ENCODE peak calls at places on chromosomes 2 and 18, in four cellular contexts. S is GM12878, K is A549, I is SK-N-SH. G is an unnamed sample.

GRCh38 chr2:40372586-40372985 is 79.3 kb downstream of the SLC8A1 start:
- DNase-seq in S (no peak), K (no peak), I (no peak), G (no peak)

GRCh38 chr2:109720379-109721116 is 73.6 kb upstream of the RGPD5 start:
- DNase-seq in S (no peak), K (no peak), I (no peak), G (no peak)

GRCh38 chr2:240922982-240923537 is 16.9 kb downstream of the CROCC2 start:
- DNase-seq in S (no peak), K (no peak), I (peak; percentile 39), G (no peak)

GRCh38 chr2:162252147-162252546 is 8.9 kb upstream of the FAP start:
- DNase-seq in S (no peak), K (no peak), I (no peak), G (no peak)

GRCh38 chr2:55111570-55112228 is 61.4 kb upstream of the RTN4 start:
- DNase-seq in S (no peak), K (peak; percentile 44), I (no peak), G (peak; percentile 68)

GRCh38 chr2:205683179-205683978 is 1.1 kb downstream of the NRP2 start:
- DNase-seq in S (no peak), K (no peak), I (no peak), G (no peak)

GRCh38 chr2:134669731-134670669 is 48.8 kb downstream of the TMEM163 start:
- DNase-seq in S (no peak), K (no peak), I (no peak), G (no peak)

GRCh38 chr2:55311444-55311870 is 42.4 kb upstream of the MTIF2 start:
- DNase-seq in S (peak; percentile 76), K (peak; percentile 25), I (no peak), G (no peak)

GRCh38 chr18:58606236-58606635 is 22.7 kb downstream of the ALPK2 start:
- DNase-seq in S (no peak), K (no peak), I (no peak), G (peak; percentile 39)

GRCh38 chr2:68977453-68977852 is 3.0 kb downstream of the GKN1 start:
- DNase-seq in S (no peak), K (no peak), I (no peak), G (no peak)

GRCh38 chr2:209368924-209369323 is 54.9 kb upstream of the MAP2 start:
- DNase-seq in S (peak; percentile 2), K (peak; percentile 39), I (no peak), G (peak; percentile 54)
- TF ChIP-seq PBX3 in S (no peak), K (no peak), I (peak; percentile 94), G (no peak)

GRCh38 chr2:224646242-224646846 is 61.2 kb upstream of the CUL3 start:
- DNase-seq in S (no peak), K (peak; percentile 8), I (peak; percentile 64), G (peak; percentile 25)
- TF ChIP-seq PBX3 in S (no peak), K (no peak), I (no peak), G (no peak)

DNA sequence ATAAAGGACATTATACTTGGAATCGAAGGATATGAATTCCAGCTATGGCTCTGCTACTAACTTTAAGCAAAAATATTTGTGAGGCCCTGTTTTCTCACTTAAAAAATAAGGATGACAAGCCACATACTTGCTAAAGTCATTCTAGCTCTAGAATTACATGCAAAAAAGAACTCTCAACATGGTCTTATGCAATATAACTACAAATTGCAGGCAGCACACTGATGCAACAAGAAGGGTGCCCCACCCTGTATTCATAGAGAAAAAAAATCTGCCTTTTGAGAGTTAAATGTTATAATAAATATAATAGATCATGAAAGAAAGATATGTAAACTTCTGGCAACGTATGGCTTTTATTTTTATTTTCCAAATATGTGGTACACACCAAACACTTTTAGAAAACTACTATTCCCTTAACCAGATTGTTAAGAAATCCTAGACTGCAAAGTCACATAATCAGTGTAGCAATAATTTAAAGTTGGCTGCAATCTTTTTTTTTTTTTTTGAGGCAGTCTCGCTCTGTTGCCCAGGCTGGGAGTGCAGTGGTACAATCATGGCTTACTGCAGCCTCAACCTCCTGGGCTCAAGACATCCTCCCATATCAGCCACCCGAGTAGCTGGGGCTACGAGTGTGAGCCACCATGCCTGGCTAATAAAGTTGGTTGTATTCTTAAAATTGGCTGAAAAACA is 40.2 kb upstream of the WDSUB1 start:
- DNase-seq in S (no peak), K (no peak), I (no peak), G (no peak)
- TF ChIP-seq PBX3 in S (no peak), K (no peak), I (no peak), G (no peak)

GRCh38 chr2:63514781-63515180 is 73.5 kb downstream of the WDPCP start:
- DNase-seq in S (no peak), K (no peak), I (no peak), G (no peak)
- TF ChIP-seq PBX3 in S (no peak), K (no peak), I (no peak), G (no peak)

GRCh38 chr2:26628561-26629345 is 12.4 kb downstream of the CIB4 start:
- DNase-seq in S (no peak), K (no peak), I (no peak), G (no peak)

GRCh38 chr2:26630235-26630634 is 10.9 kb downstream of the CIB4 start:
- DNase-seq in S (no peak), K (no peak), I (no peak), G (no peak)

GRCh38 chr2:26630669-26631360 is 10.4 kb downstream of the CIB4 start:
- DNase-seq in S (no peak), K (peak; percentile 64), I (no peak), G (peak; percentile 86)

GRCh38 chr2:26629751-26630150 is 11.4 kb downstream of the CIB4 start:
- DNase-seq in S (no peak), K (no peak), I (no peak), G (no peak)

DNA sequence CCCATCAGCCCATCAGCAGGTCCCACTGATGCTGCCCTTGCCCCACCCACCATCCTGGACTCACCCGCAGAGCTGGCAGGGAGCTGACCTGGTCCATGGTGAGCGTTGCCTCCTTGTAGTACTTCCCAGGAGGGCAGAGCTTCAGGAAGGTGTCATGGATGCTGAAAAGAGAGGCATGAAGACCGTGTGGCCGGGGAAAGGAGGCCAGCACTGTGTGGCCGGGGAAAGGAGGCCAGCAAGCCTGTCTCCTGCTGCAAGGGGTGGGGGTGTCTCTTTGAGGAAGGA is 11.9 kb downstream of the CIB4 start:
- DNase-seq in S (no peak), K (no peak), I (no peak), G (no peak)
- TF ChIP-seq PBX3 in S (no peak), K (no peak), I (no peak), G (no peak)

DNA sequence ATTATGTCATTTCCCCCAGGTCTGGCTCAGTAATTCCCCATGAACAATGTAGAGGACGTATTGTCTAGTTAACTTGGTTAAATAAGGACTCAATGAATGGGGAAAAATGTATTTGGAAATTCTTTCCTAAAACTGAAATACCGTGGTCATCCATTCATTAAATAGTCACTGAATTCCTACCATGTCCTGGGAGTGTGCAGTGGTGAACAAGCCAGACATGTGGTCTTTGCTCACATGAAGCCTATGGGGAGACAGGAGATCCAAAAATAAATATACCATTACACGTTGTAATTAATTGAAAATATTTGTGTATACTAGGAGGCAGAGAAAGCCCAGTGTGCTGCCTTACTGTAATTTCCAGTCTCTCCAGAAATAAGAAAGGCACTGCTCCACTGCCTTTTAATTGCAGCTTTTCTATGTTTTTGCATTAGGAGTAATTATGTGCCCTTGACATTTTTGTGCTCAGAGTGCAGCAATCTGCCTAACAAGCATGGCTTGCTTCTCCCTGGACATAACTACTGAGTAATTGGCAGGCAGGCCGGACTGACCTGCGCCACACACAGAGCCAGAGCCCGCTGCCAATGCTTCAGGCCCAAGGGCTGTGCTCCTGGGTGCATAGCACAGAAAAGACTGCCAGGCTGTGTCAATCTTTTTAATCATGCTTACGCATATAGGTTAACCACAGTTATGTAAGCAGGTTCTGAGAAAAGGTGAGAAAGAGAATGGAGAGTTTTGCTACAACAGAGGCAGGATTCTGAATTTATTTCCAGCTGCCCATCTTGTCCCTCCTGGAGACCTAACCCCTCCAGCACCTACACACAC is 22.2 kb upstream of the TTC39C start:
- DNase-seq in S (no peak), K (no peak), I (peak; percentile 50), G (no peak)
- TF ChIP-seq PBX3 in S (peak; percentile 48), K (no peak), I (no peak), G (no peak)

DNA sequence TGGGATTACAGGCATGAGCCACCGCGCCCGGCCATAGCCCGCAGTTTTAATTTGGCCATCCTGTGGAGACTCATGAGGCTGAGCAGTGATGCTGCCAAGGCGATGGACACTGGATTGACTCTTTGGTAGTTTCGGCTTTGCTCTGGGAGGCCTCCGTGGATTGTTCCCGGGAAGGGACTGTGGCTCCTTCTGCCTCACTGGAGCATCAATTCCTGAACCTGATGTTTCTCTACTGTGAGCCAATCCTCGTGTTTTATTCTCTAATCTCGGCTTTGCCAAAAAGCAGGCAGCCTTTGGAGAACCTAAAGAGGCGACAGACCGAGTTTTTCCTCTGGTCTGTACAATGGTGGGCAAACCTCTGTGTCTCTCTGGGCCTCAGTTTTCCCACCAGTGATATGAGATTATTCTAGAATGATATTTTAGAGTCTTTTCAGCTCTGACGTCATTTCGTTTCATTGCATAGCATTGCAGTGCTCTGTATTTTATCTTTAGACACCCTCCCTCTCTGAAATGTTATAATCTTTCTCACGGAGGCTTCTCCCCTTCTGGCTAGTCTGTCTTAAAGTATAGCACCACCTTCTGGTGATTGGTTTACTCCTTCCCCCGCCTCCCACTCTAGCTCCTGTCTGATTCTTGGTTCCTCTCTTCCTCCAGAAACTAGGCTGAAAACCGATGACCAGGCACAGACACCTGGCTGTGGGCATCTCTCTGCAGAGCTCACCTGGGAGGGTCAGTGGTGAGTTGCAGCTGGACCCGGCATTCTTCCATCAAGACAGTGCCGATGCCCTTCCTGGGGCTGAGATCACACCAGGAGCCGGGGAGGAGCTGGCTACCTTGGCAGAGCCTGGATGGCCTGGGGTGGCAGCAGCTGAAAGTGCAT is 341.3 kb downstream of the MYCN start:
- DNase-seq in S (no peak), K (peak; percentile 31), I (peak; percentile 61), G (peak; percentile 41)
- TF ChIP-seq PBX3 in S (no peak), K (no peak), I (no peak), G (no peak)

G was measured in HepG2.